ENCODE peak calls at places on chromosomes 11 and 22, in eight cellular contexts. V is activated T-helper 1 cell treated with anti-CD3 and anti-CD28 coated beads, Interleukin-12 subunit alpha, Interleukin-12 subunit beta, Interleukin-2, Interleukin-4 antibody, amounts not matched to agents 30 ng/mL and 10 ng/mL and 1 ng/mL, durations not matched to agents 14 hours and 24 hours and 36 hours; T is pons; B is activated naive CD4-positive, alpha-beta T cell treated with Interleukin-2 at 50 U/mL for 16 hours; C is iris pigment epithelial cell; I is mesothelial cell of epicardium; M is DMS79 treated with DMSO at 0.1 percent for 48 hours; Z is nucleus accumbens. H is an unnamed sample.
A peak's percentile ranks its signal among the peaks of the same experiment; 100 is the strongest.

GRCh38 chr11:84607975-84608787 is 1019.0 kb downstream of the DLG2 start:
- DNase-seq in V (no peak), T (no peak), B (no peak), C (no peak), I (no peak), M (no peak), Z (no peak), H (no peak)

GRCh38 chr11:47161890-47162289 is 14.8 kb downstream of the ARFGAP2 start:
- DNase-seq in V (no peak), T (no peak), B (no peak), C (no peak), I (no peak), M (no peak), Z (no peak), H (no peak)

GRCh38 chr11:61899146-61899841 is 7.9 kb upstream of the FADS3 start:
- DNase-seq in V (peak; percentile 86), T (peak; percentile 59), B (peak; percentile 93), C (peak; percentile 58), I (peak; percentile 96), M (peak; percentile 49), Z (peak; percentile 59), H (peak; percentile 57)

GRCh38 chr11:123125169-123125568 is 63.2 kb upstream of the HSPA8 start:
- DNase-seq in V (no peak), T (no peak), B (no peak), C (no peak), I (no peak), M (peak; percentile 27), Z (no peak), H (no peak)

GRCh38 chr11:116317212-116317611 is 455.6 kb downstream of the BUD13 start:
- DNase-seq in V (no peak), T (no peak), B (no peak), C (no peak), I (no peak), M (no peak), Z (no peak), H (no peak)

GRCh38 chr11:15114501-15115475 is at the start of gene INSC:
- DNase-seq in V (no peak), T (no peak), B (no peak), C (no peak), I (no peak), M (no peak), Z (peak; percentile 24), H (no peak)

GRCh38 chr11:118615996-118616395 is 8.6 kb downstream of the PHLDB1 start:
- DNase-seq in V (no peak), T (no peak), B (no peak), C (no peak), I (no peak), M (no peak), Z (no peak), H (no peak)

GRCh38 chr11:44112083-44112865 is 16.8 kb downstream of the EXT2 start:
- DNase-seq in V (no peak), T (no peak), B (no peak), C (peak; percentile 68), I (no peak), M (peak; percentile 21), Z (peak; percentile 12), H (no peak)

GRCh38 chr11:61157743-61158142 is 3.5 kb downstream of the VPS37C start:
- DNase-seq in V (no peak), T (no peak), B (no peak), C (no peak), I (no peak), M (no peak), Z (no peak), H (no peak)

GRCh38 chr22:39773976-39774539 is 119.5 kb downstream of the ENTHD1 start:
- DNase-seq in V (peak; percentile 64), T (peak; percentile 2), B (peak; percentile 22), C (peak; percentile 48), I (no peak), M (peak; percentile 27), Z (no peak), H (no peak)

GRCh38 chr11:2563216-2564007 is 118.6 kb downstream of the KCNQ1 start:
- DNase-seq in V (no peak), T (no peak), B (no peak), C (no peak), I (no peak), M (no peak), Z (no peak), H (no peak)

GRCh38 chr11:105022527-105022926 is 441 bp downstream of the CASP5 start:
- DNase-seq in V (no peak), T (no peak), B (no peak), C (no peak), I (no peak), M (no peak), Z (no peak), H (no peak)

GRCh38 chr11:117828641-117829368 is 4.3 kb upstream of the FXYD2 start:
- DNase-seq in V (peak; percentile 79), T (no peak), B (peak; percentile 84), C (peak; percentile 68), I (peak; percentile 40), M (no peak), Z (no peak), H (no peak)

GRCh38 chr11:12625438-12626071 is 48.7 kb upstream of the TEAD1 start:
- DNase-seq in V (no peak), T (no peak), B (no peak), C (peak; percentile 97), I (no peak), M (no peak), Z (no peak), H (no peak)

GRCh38 chr11:131581006-131581405 is 210.6 kb downstream of the NTM start:
- DNase-seq in V (no peak), T (no peak), B (no peak), C (no peak), I (no peak), M (no peak), Z (no peak), H (no peak)

GRCh38 chr11:126790550-126790981 is 210.0 kb downstream of the KIRREL3 start:
- DNase-seq in V (no peak), T (peak; percentile 63), B (no peak), C (peak; percentile 26), I (no peak), M (no peak), Z (peak; percentile 69), H (no peak)

H was measured in NCI-H748 treated with DMSO at 0.1 percent for 48 hours.